ENCODE peak calls at places on chromosomes 4 and X, in six cellular contexts. K is endodermal cell, E is foreskin fibroblast, Z is NCI-H1092, T is fibroblast of mammary gland, X is fibroblast of lung. L is an unnamed sample.

GRCh38 chrX:109959356-109959871 is 43.5 kb upstream of the TMEM164 start:
- DNase-seq in T (peak; percentile 25), E (peak; percentile 15), X (no peak), Z (no peak), K (no peak), L (no peak)

GRCh38 chr4:169621754-169622481 is 1.5 kb downstream of the CLCN3 start:
- DNase-seq in X (peak; percentile 91), T (peak; percentile 76), E (peak; percentile 47), Z (no peak), K (no peak), L (no peak)

GRCh38 chr4:304987-305680 is at the start of gene ZNF732:
- DNase-seq in E (peak; percentile 68), X (peak; percentile 78), T (peak; percentile 85), Z (peak; percentile 48), K (no peak), L (no peak)

GRCh38 chr4:23934915-23935314 is 45.1 kb upstream of the PPARGC1A start:
- DNase-seq in K (peak; percentile 84), X (peak; percentile 98), T (peak; percentile 95), E (peak; percentile 96), Z (no peak), L (peak; percentile 47)

GRCh38 chrX:19698125-19698524 is 182.8 kb upstream of the MAP3K15 start:
- DNase-seq in X (peak; percentile 62), E (peak; percentile 84), T (peak; percentile 81), Z (no peak), K (no peak), L (no peak)

GRCh38 chr4:145183023-145183422 is 2.6 kb upstream of the OTUD4 start:
- DNase-seq in X (no peak), T (no peak), E (peak; percentile 25), Z (no peak), K (no peak), L (no peak)

GRCh38 chr4:142440093-142440492 is 406.0 kb downstream of the INPP4B start:
- DNase-seq in Z (no peak), K (no peak), T (no peak), E (no peak), X (no peak), L (no peak)

GRCh38 chr4:76011700-76012387 is 4.5 kb upstream of the CXCL9 start:
- DNase-seq in T (peak; percentile 86), X (peak; percentile 71), K (peak; percentile 56), E (peak; percentile 92), Z (no peak), L (no peak)

GRCh38 chrX:1393871-1394615 is 2.1 kb upstream of the SLC25A6 start:
- DNase-seq in Z (no peak), K (peak; percentile 41), X (no peak), T (no peak), E (no peak), L (no peak)

GRCh38 chr4:9898596-9899345 is 117.3 kb downstream of the DRD5 start:
- DNase-seq in E (no peak), K (peak; percentile 91), X (peak; percentile 13), Z (no peak), T (peak; percentile 13), L (no peak)

GRCh38 chr4:8328866-8329559 is 59.5 kb downstream of the HTRA3 start:
- DNase-seq in Z (no peak), X (no peak), T (no peak), K (peak; percentile 31), E (no peak), L (no peak)

GRCh38 chr4:13537011-13537831 is 7.1 kb downstream of the NKX3-2 start:
- DNase-seq in X (no peak), K (peak; percentile 51), Z (no peak), E (peak; percentile 10), T (no peak), L (no peak)

GRCh38 chr4:137471895-137472294 is 60.4 kb downstream of the PCDH18 start:
- DNase-seq in X (peak; percentile 51), Z (no peak), T (peak; percentile 80), E (peak; percentile 77), K (no peak), L (no peak)

GRCh38 chr4:159268607-159269006 is 165.7 kb downstream of the RAPGEF2 start:
- DNase-seq in E (peak; percentile 31), K (no peak), T (peak; percentile 52), X (no peak), Z (no peak), L (no peak)

GRCh38 chr4:107824367-107825071 is at the start of gene SGMS2:
- DNase-seq in T (peak; percentile 88), K (peak; percentile 88), Z (peak; percentile 42), E (peak; percentile 97), X (peak; percentile 80), L (peak; percentile 34)

GRCh38 chr4:88187766-88188165 is 29.3 kb upstream of the ABCG2 start:
- DNase-seq in Z (no peak), K (no peak), X (no peak), T (no peak), E (no peak), L (no peak)

GRCh38 chrX:106042296-106042695 is 3.8 kb upstream of the SERPINA7 start:
- DNase-seq in X (no peak), E (no peak), T (no peak), K (no peak), Z (no peak), L (no peak)

GRCh38 chr4:184802203-184803015 is 23.4 kb downstream of the ACSL1 start:
- DNase-seq in E (peak; percentile 71), Z (no peak), T (peak; percentile 27), X (peak; percentile 17), K (no peak), L (no peak)

GRCh38 chrX:150849486-150849885 is 49.0 kb downstream of the CD99L2 start:
- DNase-seq in K (no peak), X (no peak), Z (no peak), T (no peak), E (no peak), L (no peak)

GRCh38 chr4:81698536-81698935 is 226.8 kb upstream of the RASGEF1B start:
- DNase-seq in K (no peak), E (no peak), X (no peak), Z (no peak), T (no peak), L (no peak)

GRCh38 chrX:80412042-80412441 is 8.2 kb upstream of the TENT5D start:
- DNase-seq in Z (no peak), T (no peak), E (no peak), K (no peak), X (no peak), L (no peak)

GRCh38 chrX:123899701-123900100 is 39.8 kb downstream of the XIAP start:
- DNase-seq in T (peak; percentile 44), E (peak; percentile 20), X (no peak), K (no peak), Z (no peak), L (no peak)

L was measured in GOT3.